ENCODE peak calls at places on chromosome 2, in eight cellular contexts. N, P, A, Y, K, S, U and H are unnamed samples.

GRCh38 chr2:187532333-187533120 is 21.7 kb downstream of the TFPI start:
- DNase-seq in A (no peak), K (no peak), U (no peak), Y (no peak), N (no peak), P (no peak), S (no peak), H (no peak)

GRCh38 chr2:200618590-200619021 is 32.8 kb downstream of the AOX1 start:
- DNase-seq in Y (no peak), S (no peak), A (no peak), P (peak), K (no peak), N (no peak), U (no peak), H (no peak)

GRCh38 chr2:43898958-43899346 is 60.2 kb downstream of the ABCG8 start:
- DNase-seq in P (no peak), N (no peak), U (no peak), S (no peak), K (no peak), A (no peak), Y (no peak), H (no peak)

GRCh38 chr2:205060269-205060668 is 515.0 kb downstream of the PARD3B start:
- DNase-seq in U (no peak), Y (peak), A (no peak), P (peak), N (no peak), K (peak), S (no peak), H (no peak)

GRCh38 chr2:95025406-95026319 is at the start of gene MAL:
- DNase-seq in K (peak), A (peak), P (no peak), S (peak), N (peak), U (no peak), Y (no peak), H (peak)

GRCh38 chr2:165927353-165927752 is 26.2 kb downstream of the TTC21B start:
- DNase-seq in A (no peak), P (no peak), N (no peak), U (no peak), S (no peak), K (no peak), Y (peak), H (no peak)

GRCh38 chr2:240783819-240784621 is 36.0 kb downstream of the KIF1A start:
- DNase-seq in S (no peak), A (no peak), N (no peak), K (no peak), U (peak), P (no peak), Y (no peak), H (peak)

GRCh38 chr2:229335877-229336346 is 64.8 kb upstream of the PID1 start:
- DNase-seq in Y (no peak), U (no peak), S (no peak), N (no peak), P (no peak), K (no peak), A (no peak), H (no peak)

GRCh38 chr2:227324671-227325055 is 388 bp upstream of the MFF start:
- DNase-seq in N (no peak), P (peak), U (no peak), A (no peak), Y (no peak), S (peak), K (no peak), H (no peak)

GRCh38 chr2:133812826-133813617 is 244.8 kb upstream of the NCKAP5 start:
- DNase-seq in S (no peak), K (peak), Y (peak), A (no peak), U (no peak), N (no peak), P (no peak), H (no peak)

GRCh38 chr2:139031722-139032121 is 251.5 kb upstream of the NXPH2 start:
- DNase-seq in N (no peak), Y (peak), A (peak), U (no peak), K (peak), S (no peak), P (no peak), H (no peak)

GRCh38 chr2:108171652-108172051 is 68.1 kb upstream of the SULT1C3 start:
- DNase-seq in N (no peak), S (no peak), A (no peak), Y (no peak), U (no peak), P (no peak), K (peak), H (no peak)

GRCh38 chr2:96985630-96986385 is 572 bp downstream of the FAM178B start:
- DNase-seq in A (no peak), S (no peak), P (no peak), Y (no peak), U (no peak), K (no peak), N (no peak), H (no peak)

GRCh38 chr2:234478121-234478858 is 18.6 kb downstream of the ARL4C start:
- DNase-seq in U (no peak), Y (no peak), S (no peak), P (peak), A (no peak), K (peak), N (peak), H (peak)

GRCh38 chr2:190837417-190837816 is 43.2 kb upstream of the GLS start:
- DNase-seq in N (no peak), P (peak), K (peak), A (peak), U (no peak), Y (peak), S (no peak), H (no peak)

GRCh38 chr2:86825728-86826386 is 35.1 kb upstream of the CD8A start:
- DNase-seq in A (no peak), S (peak), P (no peak), U (no peak), N (peak), Y (no peak), K (no peak), H (peak)

GRCh38 chr2:158191569-158191968 is 89.9 kb downstream of the UPP2 start:
- DNase-seq in S (no peak), P (peak), U (no peak), N (no peak), A (no peak), Y (peak), K (no peak), H (no peak)

GRCh38 chr2:28544915-28545589 is 49.2 kb downstream of the PLB1 start:
- DNase-seq in S (peak), N (peak), P (no peak), U (no peak), A (no peak), K (peak), Y (no peak), H (no peak)

GRCh38 chr2:240404174-240404852 is 31.1 kb upstream of the GPC1 start:
- DNase-seq in A (no peak), K (no peak), S (no peak), U (no peak), P (no peak), Y (no peak), N (no peak), H (no peak)

GRCh38 chr2:26770986-26771586 is 7.0 kb downstream of the SLC35F6 start:
- DNase-seq in P (peak), S (peak), Y (peak), K (peak), A (no peak), U (peak), N (peak), H (no peak)